ENCODE peak calls at places on chromosomes 7 and 10, in eight cellular contexts. G is CD8-positive, alpha-beta memory T cell; F is C1 segment of cervical spinal cord; X is D341Med; Z is T-helper 9 cell; M is NCI-H774; U is GM06990; H is right cardiac atrium. I is an unnamed sample.

GRCh38 chr10:109062371-109062770 is 860.9 kb downstream of the XPNPEP1 start:
- DNase-seq in U (no peak), Z (no peak), M (no peak), G (no peak), X (no peak), F (no peak), H (no peak), I (no peak)

GRCh38 chr10:106714734-106715368 is 449.7 kb downstream of the SORCS1 start:
- DNase-seq in Z (no peak), U (peak), M (no peak), G (no peak), F (no peak), H (no peak), X (no peak), I (no peak)

GRCh38 chr10:86168256-86168655 is 198.3 kb downstream of the GRID1 start:
- DNase-seq in X (no peak), H (no peak), U (no peak), M (no peak), Z (no peak), G (no peak), F (no peak), I (no peak)

GRCh38 chr10:113897693-113898618 is 43.5 kb downstream of the NHLRC2 start:
- DNase-seq in X (no peak), M (no peak), F (peak), G (no peak), U (no peak), H (peak), Z (no peak), I (no peak)

GRCh38 chr7:142359694-142360279 is 101.9 kb upstream of the PRSS58 start:
- DNase-seq in X (no peak), Z (no peak), G (no peak), H (peak), F (no peak), M (no peak), U (no peak), I (no peak)

GRCh38 chr7:39051707-39052106 is 74.0 kb downstream of the POU6F2 start:
- DNase-seq in F (no peak), H (no peak), U (no peak), M (peak), X (no peak), G (no peak), Z (no peak), I (no peak)

GRCh38 chr7:16268821-16269768 is 152.2 kb downstream of the CRPPA start:
- DNase-seq in M (no peak), H (no peak), Z (no peak), F (no peak), X (no peak), G (no peak), U (no peak), I (peak)

GRCh38 chr7:7816084-7816483 is 97.7 kb upstream of the RPA3 start:
- DNase-seq in X (no peak), H (no peak), G (no peak), U (peak), Z (no peak), F (no peak), M (no peak), I (no peak)

GRCh38 chr7:132004528-132004927 is 448.1 kb upstream of the PODXL start:
- DNase-seq in Z (no peak), U (no peak), H (peak), G (no peak), F (no peak), X (peak), M (no peak), I (no peak)

GRCh38 chr10:75703191-75703861 is 271.9 kb downstream of the LRMDA start:
- DNase-seq in Z (no peak), U (no peak), X (no peak), H (no peak), G (no peak), M (no peak), F (no peak), I (no peak)

GRCh38 chr7:17619194-17619818 is 320.9 kb downstream of the AHR start:
- DNase-seq in M (no peak), H (no peak), U (no peak), Z (no peak), G (no peak), X (no peak), F (no peak), I (no peak)

GRCh38 chr10:78688945-78689935 is 379.5 kb upstream of the ZMIZ1 start:
- DNase-seq in Z (no peak), X (peak), G (no peak), U (no peak), F (no peak), M (no peak), H (peak), I (no peak)

GRCh38 chr7:68107968-68108367 is 1111.3 kb downstream of the TYW1 start:
- DNase-seq in F (no peak), U (no peak), Z (no peak), H (no peak), G (no peak), M (no peak), X (no peak), I (no peak)

GRCh38 chr7:130904031-130904757 is 170.2 kb upstream of the KLF14 start:
- DNase-seq in H (peak), X (no peak), U (no peak), F (no peak), Z (no peak), G (no peak), M (no peak), I (peak)

GRCh38 chr7:90701021-90701420 is 104.9 kb downstream of the CDK14 start:
- DNase-seq in Z (no peak), G (no peak), U (no peak), X (no peak), M (no peak), H (no peak), F (no peak), I (no peak)

GRCh38 chr10:79380918-79381775 is 33.9 kb downstream of the PPIF start:
- DNase-seq in G (no peak), H (peak), X (no peak), Z (no peak), U (no peak), F (no peak), M (no peak), I (peak)

GRCh38 chr10:106716375-106716774 is 448.1 kb downstream of the SORCS1 start:
- DNase-seq in X (no peak), M (no peak), G (no peak), U (no peak), H (no peak), Z (no peak), F (no peak), I (no peak)

GRCh38 chr10:125094826-125095225 is 65.5 kb downstream of the CTBP2 start:
- DNase-seq in G (no peak), X (no peak), Z (no peak), M (no peak), F (no peak), U (no peak), H (peak), I (no peak)

GRCh38 chr10:131853610-131853964 is 47.2 kb upstream of the PPP2R2D start:
- DNase-seq in Z (no peak), M (no peak), X (no peak), H (no peak), F (no peak), G (no peak), U (no peak), I (peak)

GRCh38 chr7:87853237-87853864 is 22.8 kb downstream of the SLC25A40 start:
- DNase-seq in G (no peak), H (no peak), Z (no peak), M (no peak), F (no peak), U (no peak), X (no peak), I (no peak)

GRCh38 chr7:2024227-2024918 is 208.4 kb downstream of the MAD1L1 start:
- DNase-seq in M (no peak), X (no peak), Z (no peak), G (no peak), H (peak), F (no peak), U (no peak), I (peak)

GRCh38 chr10:114694735-114695134 is 36.7 kb upstream of the ABLIM1 start:
- DNase-seq in Z (peak), M (no peak), X (no peak), F (no peak), H (no peak), U (no peak), G (no peak), I (no peak)

GRCh38 chr10:124186956-124187355 is 93.6 kb upstream of the CHST15 start:
- DNase-seq in H (no peak), Z (no peak), X (no peak), F (no peak), U (no peak), M (no peak), G (no peak), I (no peak)

GRCh38 chr7:142603870-142604448 is 145.3 kb upstream of the PRSS1 start:
- DNase-seq in H (no peak), F (peak), G (no peak), X (peak), M (no peak), U (no peak), Z (peak), I (no peak)

GRCh38 chr10:29858352-29859267 is 200.8 kb downstream of the JCAD start:
- DNase-seq in G (no peak), H (peak), M (no peak), F (no peak), X (no peak), Z (no peak), U (no peak), I (peak)

GRCh38 chr7:27210441-27211083 is 10.7 kb upstream of the HOXA13 start:
- DNase-seq in X (peak), Z (no peak), U (no peak), M (no peak), H (peak), F (peak), G (no peak), I (peak)

GRCh38 chr7:47515305-47515834 is 66.5 kb downstream of the TNS3 start:
- DNase-seq in F (no peak), H (no peak), M (no peak), G (no peak), Z (no peak), U (no peak), X (no peak), I (no peak)

GRCh38 chr7:127107601-127108007 is 145.1 kb downstream of the GRM8 start:
- DNase-seq in X (peak), U (peak), H (no peak), G (peak), F (no peak), Z (peak), M (no peak), I (peak)

GRCh38 chr7:38682602-38683001 is 51.4 kb upstream of the AMPH start:
- DNase-seq in X (no peak), F (no peak), U (no peak), H (no peak), G (no peak), M (no peak), Z (no peak), I (no peak)

GRCh38 chr10:12489806-12490205 is 140.5 kb downstream of the CAMK1D start:
- DNase-seq in M (no peak), G (no peak), Z (no peak), F (no peak), X (no peak), H (peak), U (no peak), I (no peak)

GRCh38 chr7:14191686-14192098 is 202.2 kb upstream of the ETV1 start:
- DNase-seq in U (no peak), X (no peak), H (no peak), Z (no peak), M (no peak), F (no peak), G (no peak), I (no peak)

GRCh38 chr7:143322646-143323343 is 6.9 kb downstream of the CLCN1 start:
- DNase-seq in M (no peak), Z (no peak), U (no peak), X (no peak), H (peak), F (no peak), G (no peak), I (no peak)

GRCh38 chr10:125103466-125104377 is 56.6 kb downstream of the CTBP2 start:
- DNase-seq in U (no peak), M (no peak), G (no peak), F (no peak), X (no peak), H (no peak), Z (no peak), I (peak)

I was measured in lower leg skin.